ENCODE peak calls at places on chromosomes 6 and 20, in four cellular contexts. C is K562, R is GM12878, Z is HL-60. T is an unnamed sample.

GRCh38 chr6:36594816-36595167 is 630 bp downstream of the SRSF3 start:
- DNase-seq in C (peak; percentile 49), R (no peak), Z (no peak), T (no peak)

GRCh38 chr6:37289931-37290330 is 32.0 kb upstream of the TMEM217 start:
- DNase-seq in C (no peak), R (no peak), Z (no peak), T (no peak)

GRCh38 chr6:36979343-36979742 is 6.7 kb downstream of the MTCH1 start:
- DNase-seq in C (no peak), R (no peak), Z (no peak), T (no peak)

GRCh38 chr20:48298424-48298823 is 513.1 kb upstream of the SULF2 start:
- DNase-seq in C (no peak), R (no peak), Z (no peak), T (no peak)

GRCh38 chr20:50438986-50439407 is 71.2 kb upstream of the PTPN1 start:
- DNase-seq in C (peak; percentile 46), R (no peak), Z (no peak), T (no peak)

GRCh38 chr6:291148-291696 is 1.1 kb upstream of the DUSP22 start:
- DNase-seq in C (peak; percentile 21), R (no peak), Z (no peak), T (no peak)

GRCh38 chr20:61603715-61604114 is 351.7 kb downstream of the CDH4 start:
- DNase-seq in C (no peak), R (no peak), Z (no peak), T (no peak)

GRCh38 chr6:150191809-150192208 is 49.0 kb downstream of the PPP1R14C start:
- DNase-seq in C (no peak), R (no peak), Z (no peak), T (no peak)

GRCh38 chr6:167778497-167779122 is 48.1 kb upstream of the AFDN start:
- DNase-seq in C (no peak), R (no peak), Z (no peak), T (no peak)

DNA sequence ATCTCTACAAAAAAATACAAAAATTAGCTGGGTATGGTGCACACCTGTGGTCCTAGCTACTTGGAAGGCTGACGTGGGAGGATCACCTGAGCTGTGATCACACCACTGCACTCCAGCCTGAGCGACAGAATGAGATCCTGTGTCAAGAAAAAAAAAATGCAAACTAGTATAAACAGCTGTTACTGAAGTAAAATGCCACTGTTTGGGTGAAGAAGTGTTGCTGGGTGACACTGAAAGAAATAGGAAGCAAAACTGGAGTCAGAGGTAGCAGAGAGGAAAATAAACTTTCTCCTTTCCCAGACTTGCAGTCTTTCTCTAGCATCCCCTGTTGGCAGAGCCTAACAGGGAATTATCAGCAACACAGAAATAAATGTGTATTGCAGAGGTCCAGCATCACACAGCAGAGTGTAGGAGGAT is 241.2 kb upstream of the PREP start:
- DNase-seq in C (no peak), R (no peak), Z (no peak), T (no peak)
- TF ChIP-seq SPI1 in C (no peak), R (no peak), Z (no peak), T (no peak)

GRCh38 chr6:142543576-142543975 is 241.8 kb downstream of the ADGRG6 start:
- DNase-seq in C (no peak), R (no peak), Z (no peak), T (no peak)

GRCh38 chr6:142534484-142534883 is 232.7 kb downstream of the ADGRG6 start:
- DNase-seq in C (no peak), R (no peak), Z (no peak), T (no peak)

GRCh38 chr6:142542704-142543233 is 241.0 kb downstream of the ADGRG6 start:
- DNase-seq in C (peak; percentile 63), R (no peak), Z (no peak), T (no peak)

DNA sequence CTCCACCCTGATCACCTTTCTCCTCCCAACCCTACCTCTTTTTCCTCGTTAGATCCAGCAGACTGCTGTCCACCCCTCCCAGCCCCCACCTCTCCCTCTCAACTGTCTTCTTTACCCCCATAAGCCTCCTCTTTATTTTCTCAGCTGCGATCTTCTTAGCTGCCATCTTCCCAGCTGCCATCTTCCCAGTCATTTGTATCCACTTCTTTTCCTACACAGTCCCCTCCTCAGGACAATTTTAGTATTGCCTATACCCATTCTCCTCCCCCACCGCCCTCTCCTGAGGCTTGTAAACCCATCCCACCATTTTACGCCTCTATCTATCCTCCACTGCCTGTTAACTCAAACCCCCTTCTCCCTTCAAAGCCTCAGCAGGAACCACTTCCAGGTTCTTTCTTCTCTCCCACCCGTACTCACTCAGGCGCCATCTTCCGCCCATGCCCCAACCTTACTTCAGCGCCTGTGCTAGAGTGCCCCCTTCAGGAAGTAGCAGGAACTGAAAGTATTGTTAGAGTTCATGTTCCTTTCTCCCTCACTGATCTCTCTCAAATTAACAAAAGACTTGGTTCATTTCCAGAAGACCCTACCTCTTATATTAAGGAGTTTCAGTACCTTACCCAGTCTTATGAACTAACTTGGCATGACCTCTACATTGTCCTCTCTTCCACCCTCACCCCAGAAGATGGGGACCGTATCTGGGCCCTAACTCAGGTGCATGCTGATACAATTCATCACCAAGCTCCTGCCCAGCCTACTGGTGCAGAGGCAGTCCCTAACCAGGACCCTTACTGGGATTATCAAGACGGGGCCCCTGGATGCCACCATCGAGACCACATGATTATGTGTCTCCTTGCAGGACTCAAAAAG is 236.0 kb downstream of the ADGRG6 start:
- DNase-seq in C (peak; percentile 73), R (no peak), Z (peak; percentile 13), T (no peak)
- TF ChIP-seq SPI1 in C (no peak), R (no peak), Z (no peak), T (no peak)

GRCh38 chr6:42452171-42453026 is 673 bp upstream of the TRERF1 start:
- DNase-seq in C (peak; percentile 59), R (no peak), Z (peak; percentile 88), T (peak; percentile 54)
- TF ChIP-seq SPI1 in C (no peak), R (no peak), Z (no peak), T (no peak)

DNA sequence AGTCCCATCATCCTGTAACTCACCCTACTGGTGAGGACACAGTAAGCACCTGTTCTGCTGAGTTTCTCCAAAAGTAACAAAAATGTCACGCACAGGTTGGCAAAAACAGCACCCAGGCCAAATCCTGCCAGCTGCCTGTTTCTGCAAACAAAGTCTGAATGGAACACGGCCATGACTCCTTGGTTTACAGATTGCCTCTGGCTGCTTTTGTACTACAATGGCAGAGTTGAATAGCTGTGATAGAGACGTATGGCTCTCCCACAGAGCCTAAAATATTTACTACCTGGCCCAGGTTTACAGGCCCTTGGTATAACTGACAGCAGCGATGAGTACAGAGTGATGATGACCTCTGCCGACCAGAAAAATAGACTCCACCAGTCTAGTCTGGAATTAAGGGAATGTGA is 52.6 kb downstream of the CNKSR3 start:
- DNase-seq in C (no peak), R (no peak), Z (no peak), T (no peak)
- TF ChIP-seq SPI1 in C (no peak), R (no peak), Z (no peak), T (no peak)

DNA sequence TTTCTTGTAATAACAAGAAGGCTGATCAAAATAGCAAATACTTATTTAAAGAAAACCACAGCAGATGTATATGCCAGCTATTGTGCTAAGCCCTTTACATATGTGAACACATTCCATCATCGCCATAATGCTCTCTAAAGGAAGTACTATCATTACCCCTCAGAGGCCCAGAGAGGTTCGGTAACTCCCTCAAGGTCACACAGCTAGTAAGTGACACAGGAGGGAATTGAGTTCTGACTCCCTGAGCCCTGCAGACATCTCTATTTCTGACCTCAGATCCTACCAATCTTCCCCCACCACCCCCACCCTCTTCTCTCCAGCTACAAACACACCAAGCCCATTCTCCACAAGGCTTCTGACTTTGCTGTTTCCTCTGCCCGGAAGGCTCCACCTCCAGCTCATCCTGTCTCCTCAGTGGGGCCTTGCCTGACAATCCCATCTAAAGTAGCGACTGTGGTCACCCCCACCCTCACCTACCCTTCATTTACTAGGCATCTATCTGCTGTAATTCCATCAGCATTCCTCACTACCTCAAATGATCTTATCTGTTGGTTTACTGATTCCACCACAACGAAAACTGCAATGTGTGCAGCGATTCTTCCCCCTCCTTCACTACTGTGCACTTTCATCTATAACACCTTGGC is 234.5 kb downstream of the LRFN2 start:
- DNase-seq in C (no peak), R (no peak), Z (no peak), T (no peak)
- TF ChIP-seq SPI1 in C (no peak), R (no peak), Z (no peak), T (no peak)

GRCh38 chr20:62627901-62628612 is 14.2 kb upstream of the SLCO4A1 start:
- DNase-seq in C (no peak), R (no peak), Z (no peak), T (no peak)
- TF ChIP-seq SPI1 in C (no peak), R (peak; percentile 39), Z (no peak), T (peak; percentile 17)

GRCh38 chr20:25481235-25481917 is 73.9 kb downstream of the GINS1 start:
- DNase-seq in C (no peak), R (no peak), Z (no peak), T (no peak)

GRCh38 chr20:25480797-25481196 is 73.3 kb downstream of the GINS1 start:
- DNase-seq in C (no peak), R (no peak), Z (no peak), T (no peak)

GRCh38 chr20:25483431-25484132 is 76.1 kb downstream of the GINS1 start:
- DNase-seq in C (no peak), R (no peak), Z (no peak), T (no peak)

GRCh38 chr20:25480156-25480555 is 72.7 kb downstream of the GINS1 start:
- DNase-seq in C (no peak), R (no peak), Z (no peak), T (no peak)

DNA sequence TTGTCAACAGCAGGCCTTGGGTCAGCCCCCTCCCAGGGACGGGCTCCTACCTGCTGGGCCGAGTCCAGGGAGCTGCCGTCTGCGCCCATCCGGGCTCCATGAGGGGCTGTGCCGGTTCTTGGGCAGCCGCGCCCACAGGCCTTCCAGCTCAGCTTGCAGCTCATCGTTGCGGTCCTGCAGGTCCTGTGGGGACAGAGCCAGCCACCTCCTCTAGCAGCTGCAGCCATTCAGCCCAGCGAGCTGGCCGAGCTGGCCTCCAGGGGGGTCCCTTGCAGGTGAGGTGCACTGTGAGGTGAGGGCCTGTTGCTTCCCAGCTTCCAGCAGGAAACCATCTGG is 74.4 kb downstream of the GINS1 start:
- DNase-seq in C (no peak), R (no peak), Z (no peak), T (no peak)
- TF ChIP-seq SPI1 in C (no peak), R (no peak), Z (no peak), T (no peak)

T was measured in GM12891.